ENCODE peak calls at places on chromosomes 6 and 20, in six cellular contexts. F, X, A, M, P and E are unnamed samples.

GRCh38 chr20:8663424-8663823 is 405.5 kb upstream of the PLCB4 start:
- DNase-seq in P (no peak), F (no peak), M (no peak), A (no peak), X (no peak), E (no peak)

GRCh38 chr20:31968299-31969126 is 562 bp downstream of the XKR7 start:
- DNase-seq in A (peak; percentile 71), P (peak; percentile 73), X (peak; percentile 51), F (peak; percentile 62), M (peak; percentile 81), E (peak; percentile 89)

GRCh38 chr20:7302256-7302655 is 534.8 kb downstream of the BMP2 start:
- DNase-seq in P (no peak), F (no peak), M (no peak), A (no peak), X (no peak), E (no peak)

GRCh38 chr6:39841291-39841690 is 49.1 kb downstream of the DAAM2 start:
- DNase-seq in F (no peak), M (no peak), P (no peak), X (peak; percentile 11), A (no peak), E (no peak)

GRCh38 chr20:15789083-15789482 is 784.2 kb downstream of the KIF16B start:
- DNase-seq in P (no peak), M (no peak), X (no peak), A (no peak), F (no peak), E (no peak)

GRCh38 chr6:31086788-31087440 is 25.5 kb downstream of the C6orf15 start:
- DNase-seq in A (no peak), M (no peak), X (peak; percentile 84), P (no peak), F (no peak), E (no peak)

GRCh38 chr20:60581606-60582005 is 623.4 kb downstream of the CDH26 start:
- DNase-seq in M (no peak), X (no peak), F (no peak), A (no peak), P (no peak), E (no peak)

GRCh38 chr6:110180228-110181008 is at the start of gene CDC40:
- DNase-seq in A (peak; percentile 60), M (peak; percentile 44), P (peak; percentile 51), F (peak; percentile 77), X (no peak), E (peak; percentile 83)

GRCh38 chr20:53828673-53829085 is 235.0 kb upstream of the ZNF217 start:
- DNase-seq in A (peak; percentile 63), M (peak; percentile 60), P (no peak), X (peak; percentile 95), F (no peak), E (no peak)

GRCh38 chr6:100464910-100465700 is at the start of gene SIM1:
- DNase-seq in M (no peak), X (peak; percentile 59), A (no peak), F (peak; percentile 50), P (no peak), E (peak; percentile 78)

GRCh38 chr20:24989162-24989561 is 3.4 kb downstream of the APMAP start:
- DNase-seq in P (no peak), A (no peak), X (no peak), F (no peak), M (no peak), E (no peak)

GRCh38 chr20:56750430-56750829 is 121.3 kb downstream of the TFAP2C start:
- DNase-seq in A (no peak), F (no peak), X (no peak), P (no peak), M (no peak), E (no peak)

GRCh38 chr20:36895036-36895435 is 19.1 kb downstream of the TLDC2 start:
- DNase-seq in X (no peak), A (no peak), F (no peak), P (no peak), M (no peak), E (no peak)

GRCh38 chr20:117518-117917 is 24.9 kb upstream of the DEFB126 start:
- DNase-seq in F (no peak), M (no peak), P (no peak), X (no peak), A (no peak), E (no peak)

GRCh38 chr6:160146454-160147145 is 25.0 kb downstream of the SLC22A1 start:
- DNase-seq in X (no peak), M (no peak), P (no peak), A (no peak), F (no peak), E (no peak)

GRCh38 chr6:5401845-5402738 is 140.8 kb downstream of the FARS2 start:
- DNase-seq in P (no peak), F (no peak), M (no peak), X (peak; percentile 37), A (no peak), E (no peak)

GRCh38 chr6:166515072-166515810 is 71.2 kb downstream of the RAMACL start:
- DNase-seq in F (no peak), P (no peak), X (peak; percentile 93), M (peak; percentile 48), A (no peak), E (no peak)

GRCh38 chr20:19621072-19621471 is 137.0 kb upstream of the RIN2 start:
- DNase-seq in P (no peak), X (peak; percentile 2), F (no peak), M (no peak), A (no peak), E (no peak)

GRCh38 chr6:80338201-80338836 is 231.8 kb downstream of the BCKDHB start:
- DNase-seq in A (peak; percentile 45), P (no peak), X (peak; percentile 54), F (peak; percentile 50), M (peak; percentile 6), E (peak; percentile 73)

GRCh38 chr6:15491255-15491985 is 171.4 kb downstream of the DTNBP1 start:
- DNase-seq in F (peak; percentile 71), M (peak; percentile 31), P (no peak), A (peak; percentile 84), X (peak; percentile 78), E (peak; percentile 75)

GRCh38 chr20:32404017-32404416 is 45.9 kb downstream of the ASXL1 start:
- DNase-seq in M (no peak), X (no peak), P (no peak), A (no peak), F (no peak), E (no peak)

GRCh38 chr6:30781697-30782424 is 37.5 kb upstream of the IER3 start:
- DNase-seq in P (peak; percentile 98), X (peak; percentile 100), A (peak; percentile 97), F (peak; percentile 98), M (peak; percentile 58), E (peak; percentile 97)

GRCh38 chr6:93319304-93319703 is 100.1 kb downstream of the EPHA7 start:
- DNase-seq in P (no peak), F (no peak), X (no peak), A (no peak), M (no peak), E (no peak)

GRCh38 chr20:49248879-49249665 is 28.8 kb downstream of the ZNFX1 start:
- DNase-seq in X (no peak), F (no peak), A (no peak), M (no peak), P (no peak), E (no peak)

GRCh38 chr6:44001318-44001868 is 125.9 kb downstream of the MRPL14 start:
- DNase-seq in P (no peak), X (no peak), F (no peak), A (no peak), M (no peak), E (no peak)

GRCh38 chr20:8756410-8756809 is 312.5 kb upstream of the PLCB4 start:
- DNase-seq in X (peak; percentile 96), A (peak; percentile 5), F (peak; percentile 50), M (peak; percentile 93), P (no peak), E (no peak)

GRCh38 chr6:158869010-158869603 is 49.9 kb upstream of the EZR start:
- DNase-seq in F (peak; percentile 32), P (no peak), X (no peak), M (peak; percentile 47), A (no peak), E (peak; percentile 68)

GRCh38 chr6:166950443-166950821 is 5.9 kb downstream of the RNASET2 start:
- DNase-seq in X (no peak), F (no peak), P (no peak), A (no peak), M (no peak), E (peak; percentile 46)

DNA sequence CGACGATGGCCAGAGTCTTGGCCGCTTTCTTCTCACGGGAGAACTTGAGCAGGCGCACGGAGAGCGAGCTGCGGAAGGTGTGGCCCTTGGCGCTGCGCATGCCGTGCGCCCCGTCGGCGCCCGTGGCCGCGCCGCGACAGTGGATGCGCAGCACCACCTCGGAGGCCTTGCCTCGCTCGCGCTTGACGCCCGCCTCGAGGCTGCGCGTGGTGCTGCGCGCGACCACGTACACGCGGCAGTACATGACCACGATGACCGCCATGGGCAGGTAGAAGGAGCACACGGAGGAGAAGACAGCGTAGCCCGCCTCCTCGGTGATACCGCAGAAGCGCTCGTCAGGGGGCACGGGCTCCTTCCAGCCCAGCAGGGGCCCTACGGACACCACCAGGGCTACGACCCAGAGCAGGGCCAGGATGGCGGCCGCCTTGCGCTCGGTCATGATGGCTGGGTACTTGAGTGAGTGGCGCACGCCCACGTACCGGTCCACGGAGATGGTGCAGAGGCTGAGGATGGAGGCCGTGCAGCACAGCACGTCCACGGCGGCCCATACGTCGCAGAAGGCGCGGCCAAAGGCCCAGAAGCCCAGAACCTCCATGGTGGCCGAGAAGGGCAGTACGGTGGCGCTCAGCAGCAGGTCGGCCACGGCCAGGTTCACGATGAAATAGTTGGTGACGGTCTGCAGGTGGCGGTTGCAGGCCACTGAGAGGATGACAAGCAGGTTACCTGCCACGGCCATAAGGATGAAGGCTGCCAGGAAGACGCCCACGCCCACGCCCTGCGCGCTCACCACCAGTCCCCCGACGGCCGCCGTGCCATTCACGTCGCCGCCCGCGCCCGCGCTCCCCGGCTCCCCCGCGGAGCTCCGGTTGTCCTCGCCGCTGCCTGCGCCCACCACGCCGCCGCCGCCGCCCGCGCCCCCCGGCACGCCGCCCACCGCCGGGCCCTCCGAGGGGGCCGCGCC is 232.8 kb upstream of the RNF24 start:
- DNase-seq in F (no peak), P (no peak), X (no peak), M (no peak), A (no peak), E (no peak)
- H3K27ac ChIP-seq in F (no peak overlapping the region), P (no peak overlapping the region), X (no peak overlapping the region), M (peak overlapping the region; percentile 92), A (no peak overlapping the region), E (no peak overlapping the region)

GRCh38 chr6:113356139-113356538 is 501.0 kb upstream of the MARCKS start:
- DNase-seq in A (no peak), F (no peak), P (no peak), M (peak; percentile 8), X (no peak), E (no peak)
- H3K4me1 ChIP-seq in A (peaks cover 15% of the 10 kb centered on the region), F (peaks cover 23% of the 10 kb centered on the region), P (no peaks in the 10 kb centered on the region), M (peaks cover 58% of the 10 kb centered on the region), X (peaks cover 26% of the 10 kb centered on the region), E (no peaks in the 10 kb centered on the region)

GRCh38 chr6:11869656-11870340 is 91.2 kb upstream of the ADTRP start:
- DNase-seq in M (no peak), X (peak; percentile 84), P (no peak), A (peak; percentile 31), F (peak; percentile 54), E (peak; percentile 59)
- H3K27ac ChIP-seq in M (no peak overlapping the region), X (peak overlapping the region; percentile 70), P (no peak overlapping the region), A (peak overlapping the region; percentile 4), F (peak overlapping the region; percentile 55), E (no peak overlapping the region)

DNA sequence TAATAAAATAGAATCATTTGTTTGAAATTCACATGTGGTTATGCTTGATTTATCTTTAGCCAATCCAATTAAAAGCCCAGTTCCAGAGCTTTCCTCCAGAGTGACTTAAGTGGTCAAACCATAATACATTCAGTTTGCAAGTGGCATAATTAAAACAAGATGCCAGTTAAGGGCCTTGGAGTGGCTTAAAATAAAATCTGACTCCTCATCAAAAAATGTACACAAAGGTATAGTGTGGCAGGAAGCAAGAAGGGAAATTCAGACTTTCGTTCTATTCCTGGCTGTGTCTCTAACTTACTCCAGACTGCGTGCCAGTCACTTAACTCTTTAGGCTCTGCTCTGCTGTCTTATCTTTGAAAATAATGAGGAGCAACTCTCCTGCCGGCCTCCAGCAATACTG is 251.3 kb upstream of the PRND start:
- DNase-seq in X (peak; percentile 87), F (no peak), M (no peak), A (no peak), P (no peak), E (no peak)
- H3K4me1 ChIP-seq in X (peaks cover 17% of the 10 kb centered on the region), F (no peaks in the 10 kb centered on the region), M (no peaks in the 10 kb centered on the region), A (no peaks in the 10 kb centered on the region), P (no peaks in the 10 kb centered on the region), E (no peaks in the 10 kb centered on the region)